ENCODE peak calls at places on chromosomes 1 and 21, in five cellular contexts. G, X, B, T and S are unnamed samples.
A peak's percentile ranks its signal among the peaks of the same experiment; 100 is the strongest.

GRCh38 chr1:175803413-175803812 is 60.0 kb upstream of the TNR start:
- DNase-seq in T (no peak), X (no peak), B (no peak), G (no peak), S (no peak)

GRCh38 chr21:18174370-18174769 is 70.3 kb upstream of the CHODL start:
- DNase-seq in T (no peak), X (no peak), G (no peak), B (no peak), S (no peak)

GRCh38 chr1:68800182-68800581 is 303.3 kb upstream of the DEPDC1 start:
- DNase-seq in G (no peak), T (no peak), X (no peak), B (no peak), S (no peak)

GRCh38 chr1:70706381-70707173 is 295.5 kb downstream of the CTH start:
- DNase-seq in B (no peak), X (no peak), T (no peak), G (no peak), S (no peak)

GRCh38 chr21:41751621-41752020 is 15.2 kb downstream of the RIPK4 start:
- DNase-seq in T (no peak), B (no peak), G (no peak), X (no peak), S (no peak)

GRCh38 chr1:181423301-181423918 is 59.9 kb upstream of the CACNA1E start:
- DNase-seq in G (peak; percentile 51), T (peak; percentile 27), B (peak; percentile 45), X (peak; percentile 62), S (peak; percentile 14)

GRCh38 chr1:238960071-238960470 is 426.3 kb upstream of the CHRM3 start:
- DNase-seq in G (no peak), X (no peak), T (no peak), B (no peak), S (peak; percentile 4)

GRCh38 chr1:22089787-22090186 is 37.3 kb downstream of the CDC42 start:
- DNase-seq in B (no peak), X (no peak), G (no peak), T (no peak), S (no peak)

GRCh38 chr1:198650506-198650905 is 11.7 kb downstream of the PTPRC start:
- DNase-seq in T (no peak), G (no peak), X (no peak), B (no peak), S (no peak)

GRCh38 chr1:71295340-71295739 is 214.5 kb upstream of the ZRANB2 start:
- DNase-seq in G (no peak), B (no peak), X (no peak), T (no peak), S (no peak)

GRCh38 chr1:6248161-6248776 is 4.3 kb downstream of the HES3 start:
- DNase-seq in B (no peak), G (no peak), X (peak; percentile 47), T (no peak), S (no peak)

GRCh38 chr21:45493401-45494001 is 48.7 kb downstream of the SLC19A1 start:
- DNase-seq in X (no peak), B (no peak), G (no peak), T (no peak), S (no peak)

GRCh38 chr1:68145418-68146126 is 86.8 kb downstream of the WLS start:
- DNase-seq in B (no peak), X (no peak), G (no peak), T (no peak), S (no peak)

GRCh38 chr1:55965981-55966461 is 613.3 kb downstream of the PLPP3 start:
- DNase-seq in X (no peak), T (no peak), B (no peak), G (no peak), S (peak; percentile 65)

GRCh38 chr1:1599030-1599916 is 662 bp downstream of the FNDC10 start:
- DNase-seq in B (peak; percentile 81), T (no peak), G (no peak), X (peak; percentile 82), S (peak; percentile 37)

GRCh38 chr1:53349968-53350852 is 22.3 kb upstream of the LRP8 start:
- DNase-seq in T (no peak), B (no peak), G (no peak), X (peak; percentile 39), S (no peak)

GRCh38 chr1:35930593-35931423 is at the start of gene AGO3:
- DNase-seq in B (peak; percentile 92), T (peak; percentile 77), G (peak; percentile 81), X (peak; percentile 91), S (peak; percentile 77)

GRCh38 chr1:64318428-64318827 is 115.0 kb downstream of the UBE2U start:
- DNase-seq in G (no peak), X (no peak), T (no peak), B (no peak), S (no peak)

GRCh38 chr1:100130552-100131077 is 2.1 kb downstream of the SASS6 start:
- DNase-seq in X (no peak), B (no peak), T (peak; percentile 76), G (no peak), S (peak; percentile 25)

GRCh38 chr1:55070291-55070690 is 30.9 kb downstream of the PCSK9 start:
- DNase-seq in X (no peak), T (no peak), B (no peak), G (no peak), S (no peak)

GRCh38 chr1:92367496-92367895 is 68.6 kb downstream of the RPAP2 start:
- DNase-seq in T (no peak), G (no peak), B (no peak), X (no peak), S (no peak)

GRCh38 chr1:17307946-17308345 is at the start of gene PADI4:
- DNase-seq in T (no peak), G (no peak), B (peak; percentile 74), X (no peak), S (no peak)

GRCh38 chr1:220696863-220697231 is 6.7 kb downstream of the C1orf115 start:
- DNase-seq in G (no peak), B (no peak), T (no peak), X (no peak), S (peak; percentile 30)

GRCh38 chr1:17197696-17198095 is 7.2 kb upstream of the PADI1 start:
- DNase-seq in X (no peak), T (no peak), B (no peak), G (no peak), S (no peak)

GRCh38 chr1:197544553-197544952 is 230.7 kb downstream of the DENND1B start:
- DNase-seq in B (no peak), X (no peak), G (no peak), T (no peak), S (no peak)

GRCh38 chr1:247448107-247448778 is 9.7 kb downstream of the OR2B11 start:
- DNase-seq in G (peak; percentile 72), B (peak; percentile 64), T (no peak), X (peak; percentile 71), S (peak; percentile 31)

GRCh38 chr21:38984982-38985422 is 179.3 kb downstream of the ETS2 start:
- DNase-seq in G (no peak), B (no peak), T (no peak), X (no peak), S (peak; percentile 86)

GRCh38 chr21:42042651-42043050 is 28.5 kb upstream of the UMODL1 start:
- DNase-seq in T (no peak), G (no peak), X (no peak), B (no peak), S (no peak)

GRCh38 chr1:1875932-1876331 is 15.0 kb downstream of the GNB1 start:
- DNase-seq in G (no peak), X (no peak), T (no peak), B (no peak), S (no peak)

GRCh38 chr1:222880586-222880985 is 65.7 kb downstream of the DISP1 start:
- DNase-seq in G (peak; percentile 23), B (no peak), X (no peak), T (no peak), S (peak; percentile 84)

GRCh38 chr1:116681343-116681899 is 13.9 kb upstream of the IGSF3 start:
- DNase-seq in X (no peak), T (no peak), G (no peak), B (no peak), S (no peak)

GRCh38 chr1:13505020-13505419 is 8.8 kb downstream of the LRRC38 start:
- DNase-seq in B (no peak), G (no peak), X (no peak), T (no peak), S (no peak)

GRCh38 chr1:236953161-236953560 is 51.1 kb downstream of the MT1HL1 start:
- DNase-seq in T (no peak), X (no peak), B (no peak), G (no peak), S (no peak)

GRCh38 chr1:71196685-71197084 is 115.8 kb upstream of the ZRANB2 start:
- DNase-seq in B (no peak), X (no peak), T (no peak), G (no peak), S (peak; percentile 25)

GRCh38 chr1:40637617-40638016 is 27.9 kb downstream of the RIMS3 start:
- DNase-seq in X (no peak), B (no peak), G (no peak), T (no peak), S (no peak)

GRCh38 chr1:40636777-40637176 is 28.7 kb downstream of the RIMS3 start:
- DNase-seq in G (no peak), B (no peak), T (no peak), X (no peak), S (no peak)

GRCh38 chr1:40635763-40636500 is 29.6 kb downstream of the RIMS3 start:
- DNase-seq in T (no peak), X (no peak), G (no peak), B (no peak), S (no peak)

GRCh38 chr1:40633563-40634376 is 31.7 kb downstream of the RIMS3 start:
- DNase-seq in B (peak; percentile 74), T (no peak), G (no peak), X (no peak), S (no peak)

GRCh38 chr1:40634901-40635655 is 30.4 kb downstream of the RIMS3 start:
- DNase-seq in B (no peak), X (no peak), G (no peak), T (no peak), S (peak; percentile 23)
- TF ChIP-seq MAFK in B (no peak), X (no peak), G (no peak), T (no peak), S (no peak)

DNA sequence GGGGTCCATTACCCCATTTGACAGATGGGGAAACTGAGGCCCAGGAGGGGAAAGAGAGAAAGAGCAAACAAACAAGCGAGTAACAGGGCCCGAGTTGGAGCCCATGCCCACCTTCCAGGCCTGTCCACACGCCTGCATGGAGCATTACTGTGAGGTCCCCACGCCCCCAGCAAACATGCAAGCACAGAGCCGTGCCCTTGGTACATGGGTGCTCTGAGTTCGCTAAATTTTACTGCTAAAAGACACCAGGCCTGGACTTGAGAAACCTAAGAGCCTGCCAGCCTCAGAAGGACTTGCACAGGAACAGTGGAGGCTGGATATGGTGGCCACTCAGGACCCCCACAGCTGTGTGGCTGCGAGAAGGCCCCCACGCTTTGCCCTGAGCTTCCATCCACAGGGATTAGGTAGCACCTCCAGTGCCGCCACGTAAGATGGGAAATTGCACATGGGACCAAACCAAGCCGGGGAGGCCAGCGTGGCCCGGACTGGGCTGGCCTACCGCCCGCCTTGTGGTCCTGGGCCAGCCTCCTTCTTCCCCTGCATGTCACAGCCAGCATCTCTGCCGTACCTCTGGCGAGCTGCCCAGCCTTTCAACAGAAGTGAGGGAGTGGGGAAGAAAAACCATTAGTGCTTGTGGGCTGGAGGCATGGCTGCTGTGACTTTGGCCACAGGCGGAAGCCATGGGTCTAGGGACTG is 7.6 kb downstream of the WNT3A start:
- DNase-seq in X (no peak), G (no peak), B (peak; percentile 10), T (no peak), S (peak; percentile 38)
- TF ChIP-seq MAFK in X (no peak), G (no peak), B (no peak), T (no peak), S (no peak)

GRCh38 chr1:23475641-23476040 is 8.3 kb downstream of the ASAP3 start:
- DNase-seq in B (no peak), G (no peak), T (no peak), X (no peak), S (no peak)
- TF ChIP-seq MAFK in B (no peak), G (no peak), T (no peak), X (no peak), S (no peak)

GRCh38 chr1:232596666-232597303 is 33.1 kb downstream of the SIPA1L2 start:
- DNase-seq in T (no peak), B (no peak), X (no peak), G (no peak), S (no peak)
- TF ChIP-seq MAFK in T (no peak), B (no peak), X (no peak), G (no peak), S (no peak)